ENCODE peak calls at places on chromosomes 11 and 22, in ten cellular contexts. N is left cardiac atrium; B is activated T-helper 17 cell treated with anti-CD3 and anti-CD28 coated beads, Interleukin-2, amount 50 U/mL, for 72 hours; Y is Panc1; M is left lung; P is mucosa of descending colon; F is T-helper 17 cell; C is Right ventricle myocardium superior; V is CD4-positive, alpha-beta T cell; S is lower lobe of right lung. L is an unnamed sample.
A peak's percentile ranks its signal among the peaks of the same experiment; 100 is the strongest.

GRCh38 chr11:62823677-62824076 is 8.2 kb downstream of the STX5 start:
- ATAC-seq in S (no peak), B (no peak), C (no peak), F (no peak), Y (no peak), N (no peak), M (no peak), P (no peak), V (no peak), L (no peak)

GRCh38 chr11:126026579-126026978 is 36.1 kb downstream of the CDON start:
- ATAC-seq in V (no peak), N (no peak), F (no peak), P (no peak), Y (no peak), B (no peak), C (no peak), S (no peak), M (no peak), L (no peak)

GRCh38 chr11:129386795-129387390 is 11.2 kb downstream of the BARX2 start:
- ATAC-seq in V (no peak), Y (peak; percentile 60), S (no peak), B (no peak), M (no peak), P (peak; percentile 89), F (no peak), N (no peak), C (no peak), L (no peak)

GRCh38 chr11:84673753-84674152 is 953.4 kb downstream of the DLG2 start:
- ATAC-seq in C (no peak), M (no peak), P (peak; percentile 5), S (no peak), N (no peak), V (no peak), Y (no peak), F (no peak), B (no peak), L (no peak)

GRCh38 chr11:118921929-118922744 is 3.6 kb downstream of the BCL9L start:
- ATAC-seq in C (peak; percentile 65), B (no peak), P (peak; percentile 25), F (no peak), V (no peak), N (peak; percentile 65), S (peak; percentile 58), Y (peak; percentile 20), M (peak; percentile 55), L (no peak)

GRCh38 chr11:69209936-69210659 is 54.4 kb downstream of the SMIM38 start:
- ATAC-seq in Y (peak; percentile 22), P (peak; percentile 42), V (no peak), M (no peak), N (no peak), S (no peak), F (no peak), B (peak; percentile 52), C (no peak), L (peak; percentile 46)

GRCh38 chr11:73288197-73288872 is 16.2 kb downstream of the P2RY6 start:
- ATAC-seq in N (no peak), Y (no peak), M (no peak), V (no peak), P (no peak), S (peak; percentile 34), C (no peak), F (peak; percentile 9), B (peak; percentile 25), L (peak; percentile 34)

GRCh38 chr11:105220175-105220574 is 80.6 kb upstream of the CARD18 start:
- ATAC-seq in V (no peak), S (peak; percentile 55), C (peak; percentile 48), M (peak; percentile 52), Y (no peak), F (no peak), B (no peak), N (no peak), P (no peak), L (peak; percentile 60)

GRCh38 chr11:93642416-93642815 is 19.1 kb upstream of the CEP295 start:
- ATAC-seq in S (no peak), Y (no peak), N (no peak), P (no peak), F (no peak), B (no peak), M (no peak), C (no peak), V (no peak), L (no peak)

GRCh38 chr11:92329644-92330043 is 105.0 kb downstream of the FAT3 start:
- ATAC-seq in F (no peak), M (no peak), S (no peak), C (no peak), N (no peak), V (no peak), B (no peak), P (no peak), Y (no peak), L (no peak)

GRCh38 chr11:14259186-14259784 is 99.7 kb downstream of the RRAS2 start:
- ATAC-seq in N (no peak), C (no peak), F (no peak), P (no peak), S (peak; percentile 34), B (no peak), V (no peak), Y (no peak), M (no peak), L (no peak)

GRCh38 chr11:98711011-98711410 is 309.7 kb upstream of the CNTN5 start:
- ATAC-seq in B (no peak), Y (no peak), N (peak; percentile 57), V (no peak), S (no peak), P (no peak), C (no peak), M (no peak), F (no peak), L (no peak)

GRCh38 chr11:501001-501682 is 5.9 kb downstream of the RNH1 start:
- ATAC-seq in N (no peak), M (no peak), B (no peak), S (no peak), V (no peak), Y (no peak), P (no peak), C (peak; percentile 21), F (no peak), L (no peak)

GRCh38 chr11:95135880-95136279 is 46.2 kb downstream of the ENDOD1 start:
- ATAC-seq in N (no peak), M (no peak), V (no peak), B (peak; percentile 51), P (no peak), Y (no peak), C (no peak), S (no peak), F (no peak), L (no peak)

GRCh38 chr22:30204015-30204741 is 42.4 kb downstream of the LIF start:
- ATAC-seq in F (no peak), V (no peak), Y (no peak), S (no peak), M (no peak), B (no peak), N (no peak), P (no peak), C (no peak), L (no peak)

GRCh38 chr11:134841972-134842371 is 429.9 kb upstream of the B3GAT1 start:
- ATAC-seq in V (no peak), M (no peak), C (no peak), P (no peak), Y (no peak), N (no peak), F (no peak), B (no peak), S (no peak), L (no peak)

GRCh38 chr22:22884888-22885840 is 2.5 kb upstream of the IGLL5 start:
- ATAC-seq in Y (no peak), B (peak; percentile 85), V (no peak), S (no peak), N (no peak), F (peak; percentile 69), C (no peak), P (peak; percentile 52), M (no peak), L (peak; percentile 91)

GRCh38 chr11:6077723-6078122 is 29.8 kb upstream of the OR56B4 start:
- ATAC-seq in B (no peak), C (no peak), P (no peak), F (no peak), S (no peak), N (no peak), V (no peak), Y (no peak), M (no peak), L (no peak)

GRCh38 chr22:47067911-47068654 is 305.6 kb downstream of the TBC1D22A start:
- ATAC-seq in Y (no peak), V (peak; percentile 46), B (no peak), F (no peak), C (no peak), N (no peak), S (no peak), P (no peak), M (no peak), L (no peak)

GRCh38 chr11:11538277-11538960 is 83.4 kb downstream of the GALNT18 start:
- ATAC-seq in C (peak; percentile 85), S (peak; percentile 25), V (no peak), P (no peak), F (no peak), N (peak; percentile 89), M (no peak), Y (peak; percentile 20), B (no peak), L (no peak)

GRCh38 chr11:96319901-96320656 is 22.9 kb downstream of the MAML2 start:
- ATAC-seq in F (no peak), V (no peak), C (no peak), B (peak; percentile 60), M (no peak), S (no peak), N (no peak), P (no peak), Y (no peak), L (no peak)

GRCh38 chr11:48018561-48019229 is 38.3 kb downstream of the PTPRJ start:
- ATAC-seq in F (no peak), C (no peak), V (no peak), Y (peak; percentile 23), P (no peak), S (peak; percentile 6), N (no peak), M (no peak), B (peak; percentile 0), L (no peak)

GRCh38 chr22:28773461-28773867 is 969 bp downstream of the CCDC117 start:
- ATAC-seq in M (no peak), V (no peak), F (no peak), B (peak; percentile 79), N (no peak), C (peak; percentile 1), S (no peak), P (peak; percentile 2), Y (peak; percentile 3), L (no peak)

GRCh38 chr11:91366816-91367215 is 857.8 kb upstream of the FAT3 start:
- ATAC-seq in C (no peak), Y (no peak), M (no peak), N (no peak), S (no peak), P (no peak), F (no peak), B (no peak), V (no peak), L (no peak)

GRCh38 chr22:30763815-30764686 is 69.4 kb downstream of the OSBP2 start:
- ATAC-seq in Y (peak; percentile 88), V (peak; percentile 71), B (peak; percentile 83), P (peak; percentile 84), S (peak; percentile 73), N (peak; percentile 68), F (peak; percentile 76), C (peak; percentile 74), M (peak; percentile 93), L (peak; percentile 62)

GRCh38 chr11:121237686-121238658 is 54.6 kb upstream of the SC5D start:
- ATAC-seq in M (no peak), B (peak; percentile 50), F (no peak), Y (no peak), S (no peak), P (no peak), N (no peak), C (no peak), V (no peak), L (peak; percentile 20)

GRCh38 chr22:19937616-19938473 is 3.7 kb upstream of the COMT start:
- ATAC-seq in F (no peak), B (no peak), N (no peak), M (peak; percentile 30), Y (no peak), V (no peak), P (no peak), C (no peak), S (peak; percentile 43), L (no peak)

GRCh38 chr11:68973219-68973618 is 7.6 kb downstream of the MRGPRD start:
- ATAC-seq in P (no peak), B (no peak), S (no peak), V (no peak), M (no peak), F (no peak), Y (no peak), N (no peak), C (peak; percentile 74), L (no peak)

L was measured in stimulated activated memory B cell treated with anti-CD40 and anti-IgM and Interleukin-4, amounts not matched to agents 10 μg/mL and 1 μg/mL and 100 μg/mL, for 72 hours.